ENCODE peak calls at places on chromosome 3, in eight cellular contexts. L is activated CD4-positive, alpha-beta T cell treated with anti-CD3 and anti-CD28 coated beads, Interleukin-2, amount 50 U/mL, for 4 hours; Y is ascending aorta; U is retinal pigment epithelial cell; B is memory B cell; R is MV-4-11; V is T-helper 2 cell; C is aorta. M is an unnamed sample.
A peak's percentile ranks its signal among the peaks of the same experiment; 100 is the strongest.

GRCh38 chr3:52123106-52123708 is 31.0 kb downstream of the POC1A start:
- DNase-seq in R (peak; percentile 78), C (peak; percentile 82), Y (peak; percentile 89), U (peak; percentile 6), B (peak; percentile 70), L (peak; percentile 72), V (peak; percentile 59), M (peak; percentile 83)

GRCh38 chr3:129619726-129620162 is 13.3 kb upstream of the PLXND1 start:
- DNase-seq in B (no peak), V (no peak), C (peak; percentile 59), Y (no peak), U (no peak), R (peak; percentile 79), L (no peak), M (no peak)

GRCh38 chr3:108133858-108134554 is 43.2 kb upstream of the CD47 start:
- DNase-seq in V (no peak), L (no peak), Y (no peak), R (no peak), B (no peak), C (no peak), U (no peak), M (no peak)

GRCh38 chr3:105965384-105965783 is 96.6 kb upstream of the CBLB start:
- DNase-seq in B (no peak), V (no peak), C (no peak), Y (no peak), L (no peak), U (no peak), R (no peak), M (no peak)

GRCh38 chr3:134675726-134676252 is 25.0 kb upstream of the KY start:
- DNase-seq in U (no peak), V (no peak), R (no peak), B (no peak), L (no peak), C (no peak), Y (no peak), M (no peak)

GRCh38 chr3:40872562-40872961 is 326.7 kb upstream of the CTNNB1 start:
- DNase-seq in R (no peak), V (no peak), B (no peak), Y (no peak), C (no peak), L (no peak), U (no peak), M (no peak)

GRCh38 chr3:157097198-157097597 is 62.7 kb downstream of the CCNL1 start:
- DNase-seq in U (no peak), L (no peak), V (no peak), B (no peak), R (no peak), C (no peak), Y (no peak), M (no peak)

GRCh38 chr3:14717307-14717706 is 42.4 kb downstream of the C3orf20 start:
- DNase-seq in U (no peak), L (no peak), R (no peak), C (no peak), B (no peak), Y (no peak), V (no peak), M (no peak)

GRCh38 chr3:159265705-159266104 is 463.9 kb downstream of the MFSD1 start:
- DNase-seq in L (no peak), B (no peak), V (no peak), R (no peak), C (no peak), U (no peak), Y (no peak), M (no peak)

GRCh38 chr3:127419140-127419539 is 131.3 kb upstream of the PRR20G start:
- DNase-seq in L (no peak), B (no peak), V (no peak), R (no peak), C (no peak), U (no peak), Y (no peak), M (no peak)

GRCh38 chr3:13877911-13878710 is 1.8 kb downstream of the WNT7A start:
- DNase-seq in R (no peak), L (no peak), V (no peak), Y (no peak), U (no peak), B (no peak), C (no peak), M (no peak)

M was measured in testis.